ENCODE peak calls at places on chromosomes 11 and 22, in seven cellular contexts. X, O, D, V, G, Y and K are unnamed samples.

GRCh38 chr22:46714550-46714949 is 23.5 kb downstream of the CERK start:
- DNase-seq in X (no peak), G (peak; percentile 57), V (peak; percentile 3), Y (no peak), D (peak; percentile 40), O (no peak), K (no peak)

GRCh38 chr22:44348963-44349950 is 36.5 kb upstream of the SHISAL1 start:
- DNase-seq in V (no peak), Y (no peak), O (no peak), X (no peak), D (peak; percentile 68), G (peak; percentile 45), K (no peak)

GRCh38 chr11:14973621-14974020 is 1.5 kb upstream of the CALCA start:
- DNase-seq in D (peak; percentile 11), V (no peak), O (no peak), X (peak; percentile 45), Y (no peak), G (peak; percentile 4), K (no peak)

GRCh38 chr11:44470849-44471248 is 94.6 kb upstream of the CD82 start:
- DNase-seq in O (no peak), X (no peak), G (no peak), V (no peak), D (no peak), Y (no peak), K (no peak)

GRCh38 chr11:13051257-13051656 is 42.1 kb downstream of the RASSF10 start:
- DNase-seq in O (no peak), Y (no peak), V (no peak), X (no peak), D (no peak), G (no peak), K (no peak)

GRCh38 chr11:116052603-116053537 is 548.7 kb upstream of the CADM1 start:
- DNase-seq in D (no peak), Y (no peak), G (no peak), V (no peak), O (no peak), X (no peak), K (no peak)

GRCh38 chr11:128981254-128981653 is 38.6 kb upstream of the TP53AIP1 start:
- DNase-seq in Y (no peak), O (no peak), D (no peak), G (no peak), V (no peak), X (no peak), K (no peak)

GRCh38 chr22:50445071-50445879 is 29.6 kb downstream of the SBF1 start:
- DNase-seq in Y (no peak), G (no peak), O (no peak), X (no peak), D (no peak), V (no peak), K (no peak)

GRCh38 chr22:49519117-49519737 is 308.4 kb downstream of the BRD1 start:
- DNase-seq in V (no peak), O (no peak), D (no peak), G (no peak), Y (no peak), X (no peak), K (no peak)

GRCh38 chr22:26756675-26757293 is 99.4 kb downstream of the MIAT start:
- DNase-seq in O (no peak), D (peak; percentile 54), X (peak; percentile 65), V (no peak), G (peak; percentile 36), Y (peak; percentile 8), K (no peak)

GRCh38 chr11:90491466-90491865 is 268.6 kb upstream of the CHORDC1 start:
- DNase-seq in X (no peak), G (no peak), D (no peak), O (no peak), V (no peak), Y (no peak), K (no peak)

GRCh38 chr11:122642472-122642922 is 13.0 kb upstream of the UBASH3B start:
- DNase-seq in D (peak; percentile 76), Y (peak; percentile 65), O (peak; percentile 84), G (peak; percentile 95), V (peak; percentile 79), X (no peak), K (peak; percentile 49)

GRCh38 chr11:102328748-102329147 is 11.5 kb downstream of the BIRC3 start:
- DNase-seq in Y (no peak), G (no peak), D (no peak), X (no peak), V (no peak), O (no peak), K (no peak)

GRCh38 chr11:79304599-79305212 is 136.1 kb downstream of the TENM4 start:
- DNase-seq in D (no peak), G (no peak), X (no peak), O (no peak), V (no peak), Y (no peak), K (no peak)

GRCh38 chr11:95095858-95096587 is 6.4 kb downstream of the ENDOD1 start:
- DNase-seq in Y (no peak), O (no peak), G (peak; percentile 53), X (no peak), D (peak; percentile 60), V (no peak), K (no peak)

GRCh38 chr11:48001438-48002021 is 21.2 kb downstream of the PTPRJ start:
- DNase-seq in X (no peak), O (peak; percentile 28), G (peak; percentile 94), V (peak; percentile 84), Y (no peak), D (peak; percentile 75), K (no peak)

GRCh38 chr11:70399681-70400112 is 1.4 kb downstream of the CTTN start:
- DNase-seq in D (peak; percentile 96), Y (peak; percentile 87), G (peak; percentile 97), X (peak; percentile 25), O (peak; percentile 80), V (peak; percentile 95), K (peak; percentile 91)

GRCh38 chr11:64542172-64543125 is 48.6 kb upstream of the SLC22A12 start:
- DNase-seq in O (no peak), X (no peak), V (no peak), G (no peak), D (no peak), Y (no peak), K (no peak)

GRCh38 chr11:18379201-18379600 is 15.2 kb upstream of the LDHA start:
- DNase-seq in D (no peak), O (no peak), Y (no peak), G (no peak), V (no peak), X (no peak), K (no peak)

GRCh38 chr11:62931501-62932278 is 10.5 kb upstream of the CHRM1 start:
- DNase-seq in V (no peak), Y (no peak), D (no peak), X (no peak), O (no peak), G (no peak), K (no peak)

GRCh38 chr11:71305451-71306125 is 53.2 kb upstream of the SHANK2 start:
- DNase-seq in G (no peak), O (no peak), V (no peak), D (no peak), Y (no peak), X (no peak), K (no peak)

GRCh38 chr11:44372989-44373388 is 63.0 kb upstream of the ALX4 start:
- DNase-seq in X (no peak), V (no peak), O (no peak), Y (no peak), G (no peak), D (no peak), K (no peak)

GRCh38 chr11:114075891-114076441 is 16.5 kb downstream of the ZBTB16 start:
- DNase-seq in O (no peak), V (peak; percentile 11), X (peak; percentile 66), G (peak; percentile 24), D (peak; percentile 84), Y (peak; percentile 6), K (no peak)

GRCh38 chr22:47110817-47111443 is 348.5 kb downstream of the TBC1D22A start:
- DNase-seq in Y (no peak), D (peak; percentile 92), O (no peak), V (no peak), X (no peak), G (peak; percentile 61), K (no peak)

GRCh38 chr11:118161786-118162185 is 9.2 kb upstream of the SCN4B start:
- DNase-seq in V (no peak), G (no peak), Y (no peak), O (no peak), D (no peak), X (no peak), K (no peak)

GRCh38 chr11:86174101-86175046 is 70.2 kb upstream of the EED start:
- DNase-seq in O (peak; percentile 98), V (peak; percentile 99), D (peak; percentile 99), Y (no peak), X (no peak), G (peak; percentile 99), K (peak; percentile 95)

GRCh38 chr11:1074244-1075221 is at the start of gene MUC2:
- DNase-seq in X (peak; percentile 5), Y (no peak), G (no peak), D (no peak), V (no peak), O (no peak), K (no peak)

GRCh38 chr11:112113539-112114457 is 27.1 kb downstream of the SDHD start:
- DNase-seq in X (no peak), G (peak; percentile 69), V (peak; percentile 41), Y (peak; percentile 49), O (peak; percentile 47), D (peak; percentile 77), K (peak; percentile 38)

GRCh38 chr22:43152355-43153071 is 1.2 kb downstream of the TSPO start:
- DNase-seq in X (no peak), D (peak; percentile 69), Y (no peak), V (no peak), O (no peak), G (peak; percentile 22), K (peak; percentile 27)

GRCh38 chr22:25622011-25622410 is 57.5 kb downstream of the GRK3 start:
- DNase-seq in G (peak; percentile 23), O (no peak), X (no peak), V (no peak), Y (no peak), D (peak; percentile 24), K (no peak)

GRCh38 chr11:134224710-134225662 is 515 bp downstream of the VPS26B start:
- DNase-seq in D (peak; percentile 17), O (no peak), G (peak; percentile 7), V (peak; percentile 9), X (peak; percentile 50), Y (no peak), K (no peak)